ENCODE peak calls at places on chromosomes 1 and 21, in eight cellular contexts. One of them, this sample, is unnamed.

GRCh38 chr1:169108897-169109560 is 2.5 kb downstream of the ATP1B1 start:
- DNase-seq in amniotic stem cell: no peak
- DNase-seq in neuronal stem cell: no peak
- DNase-seq in astrocyte: no peak
- DNase-seq in skeletal muscle cell: no peak
- DNase-seq in retina: no peak
- DNase-seq in BE2C: peak
- DNase-seq in H54: no peak
- DNase-seq in this sample: no peak

GRCh38 chr1:41592451-41593125 is 108.1 kb upstream of the EDN2 start:
- DNase-seq in skeletal muscle cell: no peak
- DNase-seq in BE2C: no peak
- DNase-seq in amniotic stem cell: no peak
- DNase-seq in astrocyte: no peak
- DNase-seq in neuronal stem cell: no peak
- DNase-seq in retina: no peak
- DNase-seq in H54: no peak
- DNase-seq in this sample: no peak

GRCh38 chr1:173206816-173207595 is at the start of gene TNFSF4:
- DNase-seq in neuronal stem cell: no peak
- DNase-seq in H54: no peak
- DNase-seq in astrocyte: peak
- DNase-seq in amniotic stem cell: no peak
- DNase-seq in BE2C: no peak
- DNase-seq in retina: no peak
- DNase-seq in skeletal muscle cell: no peak
- DNase-seq in this sample: no peak

GRCh38 chr21:34775793-34776192 is 107.0 kb downstream of the CLIC6 start:
- DNase-seq in H54: no peak
- DNase-seq in astrocyte: peak
- DNase-seq in skeletal muscle cell: no peak
- DNase-seq in retina: no peak
- DNase-seq in amniotic stem cell: no peak
- DNase-seq in neuronal stem cell: no peak
- DNase-seq in BE2C: no peak
- DNase-seq in this sample: no peak

GRCh38 chr1:199799116-199799515 is 228.4 kb upstream of the NR5A2 start:
- DNase-seq in neuronal stem cell: no peak
- DNase-seq in amniotic stem cell: no peak
- DNase-seq in BE2C: no peak
- DNase-seq in astrocyte: no peak
- DNase-seq in H54: no peak
- DNase-seq in skeletal muscle cell: no peak
- DNase-seq in retina: no peak
- DNase-seq in this sample: no peak

GRCh38 chr1:159854693-159855192 is 7.7 kb downstream of the VSIG8 start:
- DNase-seq in amniotic stem cell: peak
- DNase-seq in astrocyte: peak
- DNase-seq in BE2C: peak
- DNase-seq in H54: peak
- DNase-seq in retina: peak
- DNase-seq in neuronal stem cell: no peak
- DNase-seq in skeletal muscle cell: peak
- DNase-seq in this sample: peak

GRCh38 chr1:229430761-229431269 is 3.1 kb downstream of the ACTA1 start:
- DNase-seq in retina: peak
- DNase-seq in BE2C: no peak
- DNase-seq in skeletal muscle cell: no peak
- DNase-seq in H54: no peak
- DNase-seq in amniotic stem cell: no peak
- DNase-seq in astrocyte: peak
- DNase-seq in neuronal stem cell: peak
- DNase-seq in this sample: peak

GRCh38 chr1:46769028-46769740 is 29.7 kb upstream of the CYP4B1 start:
- DNase-seq in neuronal stem cell: no peak
- DNase-seq in BE2C: no peak
- DNase-seq in skeletal muscle cell: no peak
- DNase-seq in H54: no peak
- DNase-seq in amniotic stem cell: no peak
- DNase-seq in astrocyte: no peak
- DNase-seq in retina: no peak
- DNase-seq in this sample: no peak

GRCh38 chr1:118185083-118185899 is at the start of gene SPAG17:
- DNase-seq in amniotic stem cell: no peak
- DNase-seq in skeletal muscle cell: peak
- DNase-seq in BE2C: peak
- DNase-seq in H54: no peak
- DNase-seq in retina: peak
- DNase-seq in astrocyte: peak
- DNase-seq in neuronal stem cell: peak
- DNase-seq in this sample: peak

GRCh38 chr1:200317236-200317635 is 92.6 kb downstream of the ZNF281 start:
- DNase-seq in amniotic stem cell: peak
- DNase-seq in retina: no peak
- DNase-seq in skeletal muscle cell: no peak
- DNase-seq in H54: no peak
- DNase-seq in BE2C: no peak
- DNase-seq in astrocyte: peak
- DNase-seq in neuronal stem cell: no peak
- DNase-seq in this sample: no peak

GRCh38 chr1:25657121-25657521 is 40.5 kb downstream of the MAN1C1 start:
- DNase-seq in H54: no peak
- DNase-seq in BE2C: no peak
- DNase-seq in amniotic stem cell: no peak
- DNase-seq in retina: no peak
- DNase-seq in astrocyte: no peak
- DNase-seq in skeletal muscle cell: no peak
- DNase-seq in neuronal stem cell: no peak
- DNase-seq in this sample: no peak

GRCh38 chr1:186519981-186520380 is 59.1 kb upstream of the PDC start:
- DNase-seq in BE2C: no peak
- DNase-seq in H54: no peak
- DNase-seq in amniotic stem cell: no peak
- DNase-seq in retina: no peak
- DNase-seq in skeletal muscle cell: no peak
- DNase-seq in neuronal stem cell: no peak
- DNase-seq in astrocyte: no peak
- DNase-seq in this sample: no peak

GRCh38 chr1:235875236-235875635 is 8.5 kb upstream of the LYST start:
- DNase-seq in astrocyte: no peak
- DNase-seq in skeletal muscle cell: no peak
- DNase-seq in BE2C: no peak
- DNase-seq in H54: no peak
- DNase-seq in retina: no peak
- DNase-seq in neuronal stem cell: no peak
- DNase-seq in amniotic stem cell: no peak
- DNase-seq in this sample: no peak

GRCh38 chr21:42393443-42393950 is 2.4 kb downstream of the TMPRSS3 start:
- DNase-seq in retina: no peak
- DNase-seq in astrocyte: no peak
- DNase-seq in skeletal muscle cell: no peak
- DNase-seq in BE2C: no peak
- DNase-seq in H54: no peak
- DNase-seq in neuronal stem cell: no peak
- DNase-seq in amniotic stem cell: no peak
- DNase-seq in this sample: no peak

GRCh38 chr1:21680918-21681317 is 11.8 kb upstream of the RAP1GAP start:
- DNase-seq in retina: no peak
- DNase-seq in H54: no peak
- DNase-seq in BE2C: no peak
- DNase-seq in amniotic stem cell: peak
- DNase-seq in astrocyte: peak
- DNase-seq in neuronal stem cell: no peak
- DNase-seq in skeletal muscle cell: no peak
- DNase-seq in this sample: no peak

GRCh38 chr1:156860639-156861423 is at the start of gene NTRK1:
- DNase-seq in amniotic stem cell: no peak
- DNase-seq in retina: peak
- DNase-seq in neuronal stem cell: no peak
- DNase-seq in H54: peak
- DNase-seq in astrocyte: no peak
- DNase-seq in skeletal muscle cell: no peak
- DNase-seq in BE2C: peak
- DNase-seq in this sample: peak

GRCh38 chr1:209648931-209649776 is 3.1 kb downstream of the LAMB3 start:
- DNase-seq in amniotic stem cell: peak
- DNase-seq in H54: no peak
- DNase-seq in astrocyte: peak
- DNase-seq in retina: no peak
- DNase-seq in skeletal muscle cell: peak
- DNase-seq in neuronal stem cell: no peak
- DNase-seq in BE2C: no peak
- DNase-seq in this sample: peak

GRCh38 chr1:88509369-88509768 is 174.7 kb upstream of the PKN2 start:
- DNase-seq in neuronal stem cell: no peak
- DNase-seq in retina: no peak
- DNase-seq in astrocyte: no peak
- DNase-seq in skeletal muscle cell: peak
- DNase-seq in amniotic stem cell: no peak
- DNase-seq in BE2C: no peak
- DNase-seq in H54: no peak
- DNase-seq in this sample: no peak

GRCh38 chr1:237811633-237812032 is 79.1 kb downstream of the ZP4 start:
- DNase-seq in retina: no peak
- DNase-seq in BE2C: no peak
- DNase-seq in neuronal stem cell: no peak
- DNase-seq in astrocyte: no peak
- DNase-seq in H54: no peak
- DNase-seq in skeletal muscle cell: no peak
- DNase-seq in amniotic stem cell: no peak
- DNase-seq in this sample: no peak